ENCODE peak calls at places on chromosome 4, in six cellular contexts. W is A549, E is spleen, Q is suprapubic skin, J is K562, L is IMR-90. C is an unnamed sample.

GRCh38 chr4:35252866-35253265 is 991.4 kb downstream of the ARAP2 start:
- DNase-seq in W (no peak), Q (no peak), L (no peak), E (no peak), J (no peak), C (no peak)

GRCh38 chr4:5705672-5706310 is 2.6 kb downstream of the EVC2 start:
- DNase-seq in L (no peak), E (no peak), W (no peak), Q (no peak), J (no peak), C (peak)

GRCh38 chr4:151475338-151475737 is 66.4 kb downstream of the FHIP1A start:
- DNase-seq in L (no peak), E (no peak), W (no peak), J (no peak), Q (no peak), C (peak)

GRCh38 chr4:74230902-74231499 is 73.1 kb downstream of the MTHFD2L start:
- DNase-seq in Q (no peak), W (peak), J (no peak), E (no peak), L (peak), C (no peak)

GRCh38 chr4:40702800-40703151 is 47.0 kb upstream of the NSUN7 start:
- DNase-seq in Q (no peak), E (no peak), J (no peak), W (no peak), L (no peak), C (no peak)

GRCh38 chr4:5751918-5752802 is 41.2 kb downstream of the EVC start:
- DNase-seq in J (no peak), L (peak), E (no peak), Q (no peak), W (no peak), C (peak)

GRCh38 chr4:122806981-122807679 is 19.5 kb upstream of the FGF2 start:
- DNase-seq in J (peak), E (no peak), Q (no peak), W (no peak), L (peak), C (no peak)

GRCh38 chr4:150329338-150329737 is 251.1 kb downstream of the DCLK2 start:
- DNase-seq in J (no peak), L (no peak), Q (no peak), W (no peak), E (no peak), C (no peak)

GRCh38 chr4:71163317-71163716 is 169.9 kb downstream of the DCK start:
- DNase-seq in J (no peak), Q (no peak), W (no peak), E (no peak), L (peak), C (no peak)

GRCh38 chr4:98586634-98587354 is 71.6 kb downstream of the TSPAN5 start:
- DNase-seq in Q (no peak), W (no peak), J (no peak), L (no peak), E (peak), C (no peak)

GRCh38 chr4:40241936-40242590 is 45.2 kb downstream of the RHOH start:
- DNase-seq in W (no peak), E (no peak), Q (no peak), L (no peak), J (no peak), C (no peak)

GRCh38 chr4:81648576-81649272 is 177.0 kb upstream of the RASGEF1B start:
- DNase-seq in Q (no peak), E (no peak), L (no peak), J (no peak), W (no peak), C (no peak)

GRCh38 chr4:76571274-76571673 is 136.2 kb downstream of the SHROOM3 start:
- DNase-seq in W (no peak), J (no peak), E (no peak), Q (no peak), L (no peak), C (no peak)

GRCh38 chr4:186405957-186406356 is 140.0 kb downstream of the F11 start:
- DNase-seq in J (no peak), Q (no peak), L (no peak), E (no peak), W (no peak), C (no peak)

GRCh38 chr4:152356428-152357034 is 179.4 kb downstream of the FBXW7 start:
- DNase-seq in Q (no peak), L (peak), J (no peak), E (no peak), W (no peak), C (no peak)

GRCh38 chr4:17276821-17277220 is 235.1 kb downstream of the QDPR start:
- DNase-seq in L (peak), J (no peak), E (no peak), W (no peak), Q (no peak), C (no peak)

GRCh38 chr4:77076889-77077635 is 1.3 kb upstream of the CCNI start:
- DNase-seq in Q (no peak), E (no peak), W (no peak), J (no peak), L (no peak), C (no peak)

GRCh38 chr4:15906024-15906443 is 32.5 kb downstream of the FGFBP1 start:
- DNase-seq in J (peak), L (no peak), Q (peak), E (peak), W (peak), C (peak)

GRCh38 chr4:3527914-3528876 is 4.0 kb downstream of the LRPAP1 start:
- DNase-seq in Q (no peak), J (no peak), E (peak), L (no peak), W (no peak), C (no peak)

GRCh38 chr4:153267915-153268694 is 63.9 kb downstream of the TRIM2 start:
- DNase-seq in L (no peak), E (no peak), J (no peak), Q (no peak), W (no peak), C (no peak)

GRCh38 chr4:2745981-2746806 is 9.9 kb downstream of the TNIP2 start:
- DNase-seq in W (peak), J (peak), E (peak), L (peak), Q (no peak), C (peak)

GRCh38 chr4:53098681-53099121 is 236.6 kb downstream of the RASL11B start:
- DNase-seq in J (no peak), W (no peak), L (peak), Q (no peak), E (no peak), C (no peak)

GRCh38 chr4:28636971-28637370 is 1776.3 kb downstream of the STIM2 start:
- DNase-seq in J (no peak), Q (no peak), E (no peak), W (no peak), L (peak), C (no peak)

GRCh38 chr4:59612235-59612634 is 1587.9 kb upstream of the ADGRL3 start:
- DNase-seq in L (peak), W (peak), E (no peak), J (no peak), Q (no peak), C (no peak)

GRCh38 chr4:26342328-26343040 is 21.7 kb downstream of the RBPJ start:
- DNase-seq in Q (no peak), W (peak), L (peak), J (peak), E (no peak), C (no peak)

GRCh38 chr4:5691491-5692132 is 16.7 kb downstream of the EVC2 start:
- DNase-seq in Q (no peak), W (no peak), E (no peak), L (no peak), J (no peak), C (no peak)

GRCh38 chr4:79083406-79084010 is 144.3 kb upstream of the PAQR3 start:
- DNase-seq in Q (no peak), W (no peak), J (no peak), E (no peak), L (no peak), C (peak)

GRCh38 chr4:77036206-77036605 is 39.6 kb downstream of the CCNI start:
- DNase-seq in W (no peak), Q (no peak), L (peak), J (no peak), E (no peak), C (no peak)

GRCh38 chr4:948101-948935 is 16.1 kb downstream of the TMEM175 start:
- DNase-seq in W (no peak), L (no peak), J (no peak), E (peak), Q (peak), C (peak)

GRCh38 chr4:154004028-154004427 is 215.1 kb upstream of the SFRP2 start:
- DNase-seq in W (no peak), J (no peak), Q (no peak), E (no peak), L (no peak), C (no peak)

GRCh38 chr4:86927843-86928395 is 6.9 kb upstream of the AFF1 start:
- DNase-seq in E (no peak), W (peak), L (peak), J (no peak), Q (no peak), C (peak)

GRCh38 chr4:40363382-40363920 is 28.3 kb downstream of the CHRNA9 start:
- DNase-seq in W (no peak), J (no peak), Q (no peak), L (no peak), E (no peak), C (no peak)

GRCh38 chr4:83436680-83437079 is 18.9 kb downstream of the HELQ start:
- DNase-seq in E (no peak), J (no peak), L (no peak), W (no peak), Q (no peak), C (no peak)

GRCh38 chr4:156677136-156677535 is 294.5 kb downstream of the PDGFC start:
- DNase-seq in E (no peak), W (peak), L (no peak), J (no peak), Q (no peak), C (no peak)

GRCh38 chr4:76156635-76157034 is 8.4 kb upstream of the NUP54 start:
- DNase-seq in J (no peak), L (peak), W (no peak), E (no peak), Q (no peak), C (no peak)

GRCh38 chr4:39522068-39522467 is 5.2 kb downstream of the UGDH start:
- DNase-seq in Q (no peak), W (no peak), J (no peak), L (no peak), E (no peak), C (no peak)

DNA sequence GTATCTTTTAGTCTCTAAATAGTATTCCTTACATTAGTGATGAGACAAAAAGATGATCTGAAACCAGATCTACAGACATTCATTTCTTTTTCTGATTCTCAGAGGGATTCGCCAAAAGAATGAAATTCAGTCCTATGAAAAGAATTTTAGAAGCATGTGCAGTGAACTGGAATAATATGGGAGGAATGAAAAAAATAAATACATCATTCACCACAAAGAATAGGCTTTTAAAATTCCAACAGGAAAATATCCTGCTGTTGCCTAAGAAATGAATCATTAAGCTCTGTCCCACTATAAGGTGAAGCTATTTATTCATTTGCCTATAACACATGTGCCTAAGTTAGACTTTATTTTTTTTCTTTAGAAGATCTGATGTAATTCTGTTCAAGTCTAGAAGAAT is 165.9 kb downstream of the IL15 start:
- DNase-seq in W (no peak), J (no peak), E (no peak), L (peak), Q (no peak), C (no peak)
- TF ChIP-seq POLR2A in W (no peak), J (no peak), E (no peak), L (no peak), Q (no peak), C (no peak)

GRCh38 chr4:146059865-146060264 is 115.7 kb upstream of the LSM6 start:
- DNase-seq in Q (no peak), W (no peak), J (no peak), E (no peak), L (no peak), C (no peak)

GRCh38 chr4:146058531-146058930 is 117.0 kb upstream of the LSM6 start:
- DNase-seq in L (no peak), Q (no peak), W (no peak), E (no peak), J (no peak), C (no peak)

GRCh38 chr4:146061610-146062324 is 113.8 kb upstream of the LSM6 start:
- DNase-seq in Q (no peak), E (no peak), W (no peak), J (no peak), L (no peak), C (no peak)

GRCh38 chr4:146062325-146062715 is 113.2 kb upstream of the LSM6 start:
- DNase-seq in W (no peak), J (no peak), Q (no peak), E (no peak), L (no peak), C (no peak)

GRCh38 chr4:146059153-146059552 is 116.4 kb upstream of the LSM6 start:
- DNase-seq in J (no peak), W (no peak), E (no peak), Q (no peak), L (no peak), C (no peak)
- H3K4me3 ChIP-seq in J (no peak), W (no peak), E (peak), Q (no peak), L (no peak), C (no peak)

DNA sequence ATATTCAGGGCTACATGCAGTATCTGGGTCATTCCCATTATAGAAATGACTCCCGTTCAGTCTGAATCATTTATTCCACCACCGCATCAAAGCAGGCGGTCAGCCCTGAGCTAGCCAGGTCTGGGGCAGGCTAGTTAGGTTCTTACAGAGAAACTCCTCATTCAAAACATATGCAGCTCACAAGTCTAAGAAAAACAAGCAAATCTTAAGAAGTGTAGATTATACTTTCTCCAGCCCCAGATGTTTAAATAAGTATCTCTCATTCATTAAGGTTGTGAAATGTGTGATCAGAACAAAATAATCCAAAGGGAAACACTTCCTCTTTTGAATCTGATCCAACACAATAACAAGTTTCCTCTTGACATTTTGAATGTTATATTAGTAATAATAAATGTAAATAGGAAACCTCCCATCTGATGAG is 441.9 kb downstream of the INPP4B start:
- DNase-seq in Q (no peak), J (no peak), E (no peak), L (peak), W (peak), C (no peak)
- TF ChIP-seq POLR2A in Q (no peak), J (no peak), E (no peak), L (no peak), W (no peak), C (no peak)

DNA sequence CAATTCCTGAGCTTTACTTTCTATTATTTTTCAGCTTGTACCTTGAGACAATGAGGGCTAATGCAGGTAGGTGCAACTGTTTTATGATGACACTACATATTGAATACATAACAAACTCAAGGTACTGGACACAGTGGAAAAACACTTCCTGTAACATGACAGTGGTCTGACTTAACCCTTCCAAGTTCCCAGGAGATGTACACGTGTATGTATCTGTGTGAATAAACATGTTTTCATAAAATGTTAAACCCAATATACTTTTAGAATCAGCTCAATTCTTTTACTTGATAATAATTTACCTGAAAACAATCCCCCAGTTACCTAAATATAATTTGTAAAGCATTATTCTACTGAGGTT is 1.2 kb upstream of the PPARGC1A start:
- DNase-seq in E (no peak), Q (no peak), L (no peak), J (no peak), W (no peak), C (no peak)
- H3K4me3 ChIP-seq in E (no peak), Q (peak), L (no peak), J (no peak), W (no peak), C (no peak)